ENCODE peak calls at places on chromosomes 4 and X, in five cellular contexts. Y is K562, U is GM12878, E is HepG2, X is SK-N-SH. S is an unnamed sample.

GRCh38 chr4:40986375-40986774 is 228.0 kb downstream of the APBB2 start:
- DNase-seq in Y (no peak), U (no peak), E (no peak), X (no peak), S (no peak)

GRCh38 chr4:6701371-6701770 is 7.7 kb downstream of the S100P start:
- DNase-seq in Y (peak), U (no peak), E (peak), X (no peak), S (no peak)

GRCh38 chr4:161564230-161564834 is 599.5 kb downstream of the FSTL5 start:
- DNase-seq in Y (no peak), U (no peak), E (no peak), X (no peak), S (no peak)

GRCh38 chrX:130330706-130331105 is 9.0 kb upstream of the SLC25A14 start:
- DNase-seq in Y (peak), U (peak), E (peak), X (peak), S (peak)

GRCh38 chr4:181957088-181957487 is 286.1 kb upstream of the TENM3 start:
- DNase-seq in Y (no peak), U (no peak), E (no peak), X (no peak), S (no peak)

GRCh38 chrX:40154229-40154852 is 56.6 kb upstream of the BCOR start:
- DNase-seq in Y (peak), U (no peak), E (peak), X (peak), S (no peak)

GRCh38 chr4:122710434-122711308 is 21.8 kb upstream of the BBS12 start:
- DNase-seq in Y (no peak), U (no peak), E (no peak), X (no peak), S (no peak)

GRCh38 chr4:111323916-111324315 is 701.0 kb upstream of the PITX2 start:
- DNase-seq in Y (no peak), U (no peak), E (no peak), X (no peak), S (no peak)

GRCh38 chr4:140790765-140791164 is 34.6 kb upstream of the TBC1D9 start:
- DNase-seq in Y (no peak), U (peak), E (no peak), X (no peak), S (no peak)

GRCh38 chrX:20461576-20461975 is 194.9 kb upstream of the RPS6KA3 start:
- DNase-seq in Y (no peak), U (no peak), E (no peak), X (no peak), S (no peak)

GRCh38 chrX:9352683-9353430 is 112.0 kb upstream of the TBL1X start:
- DNase-seq in Y (peak), U (peak), E (peak), X (no peak), S (no peak)

GRCh38 chr4:80229590-80229989 is 32.3 kb downstream of the PRDM8 start:
- DNase-seq in Y (no peak), U (peak), E (no peak), X (no peak), S (no peak)

GRCh38 chrX:129706395-129707072 is 32.2 kb upstream of the XPNPEP2 start:
- DNase-seq in Y (no peak), U (no peak), E (no peak), X (peak), S (no peak)

GRCh38 chr4:22385615-22386014 is 130.3 kb downstream of the ADGRA3 start:
- DNase-seq in Y (no peak), U (no peak), E (no peak), X (no peak), S (peak)

GRCh38 chrX:139423186-139423585 is 107.4 kb upstream of the F9 start:
- DNase-seq in Y (no peak), U (no peak), E (no peak), X (no peak), S (no peak)

DNA sequence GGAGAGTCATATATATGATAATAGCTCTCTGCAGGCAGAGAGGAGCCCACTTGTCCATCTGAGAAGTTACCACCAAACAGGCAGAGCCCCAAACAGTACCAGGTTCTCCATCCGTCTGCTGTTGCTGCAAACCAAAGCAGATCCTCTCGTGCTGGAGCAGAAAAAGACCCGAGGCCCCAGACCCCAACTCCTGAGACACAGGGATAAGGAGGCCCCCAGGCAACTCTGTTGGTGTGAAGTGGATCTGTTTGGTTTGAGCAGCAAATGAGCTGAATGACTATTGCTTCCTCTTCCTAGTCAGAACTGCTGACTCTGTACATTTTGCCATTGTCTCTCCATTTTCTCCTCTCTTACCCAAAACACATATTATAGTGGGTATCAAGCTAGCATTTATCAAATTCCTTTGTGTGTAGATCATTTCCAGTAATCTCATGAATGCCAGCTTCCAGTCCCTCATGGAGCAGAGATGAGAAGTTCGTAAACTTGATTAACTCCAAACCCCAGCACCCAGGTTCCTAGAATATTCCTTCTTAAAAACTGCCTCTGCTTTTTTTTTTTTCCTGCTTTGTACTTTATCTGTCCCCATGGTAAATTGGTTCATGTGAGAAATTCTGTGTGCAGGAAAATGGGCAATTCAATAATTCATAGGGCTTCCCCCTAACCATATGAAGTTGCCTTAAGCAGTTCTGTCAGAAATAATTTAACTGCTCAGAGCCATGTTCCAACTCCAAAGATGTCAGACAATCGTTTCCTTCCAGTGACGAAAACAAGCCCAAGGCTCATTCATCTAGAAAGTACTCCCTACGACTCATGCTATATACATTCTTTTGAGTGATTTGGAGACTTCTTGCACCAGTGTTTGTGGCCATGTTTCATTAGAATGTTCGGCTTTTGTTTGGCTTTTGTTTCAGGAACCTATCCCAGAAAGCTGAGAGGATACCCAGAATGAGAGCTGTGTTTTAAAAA is 98.6 kb upstream of the ATXN3L start:
- DNase-seq in Y (no peak), U (no peak), E (no peak), X (no peak), S (no peak)
- H2AFZ ChIP-seq in Y (no peak), U (peak), E (no peak), X (peak), S (no peak)

GRCh38 chr4:146650034-146650433 is 11.3 kb downstream of the POU4F2 start:
- DNase-seq in Y (no peak), U (no peak), E (no peak), X (no peak), S (no peak)

GRCh38 chr4:146649232-146649631 is 10.5 kb downstream of the POU4F2 start:
- DNase-seq in Y (no peak), U (no peak), E (no peak), X (no peak), S (no peak)

GRCh38 chr4:146654648-146654975 is 15.9 kb downstream of the POU4F2 start:
- DNase-seq in Y (no peak), U (no peak), E (no peak), X (no peak), S (no peak)

DNA sequence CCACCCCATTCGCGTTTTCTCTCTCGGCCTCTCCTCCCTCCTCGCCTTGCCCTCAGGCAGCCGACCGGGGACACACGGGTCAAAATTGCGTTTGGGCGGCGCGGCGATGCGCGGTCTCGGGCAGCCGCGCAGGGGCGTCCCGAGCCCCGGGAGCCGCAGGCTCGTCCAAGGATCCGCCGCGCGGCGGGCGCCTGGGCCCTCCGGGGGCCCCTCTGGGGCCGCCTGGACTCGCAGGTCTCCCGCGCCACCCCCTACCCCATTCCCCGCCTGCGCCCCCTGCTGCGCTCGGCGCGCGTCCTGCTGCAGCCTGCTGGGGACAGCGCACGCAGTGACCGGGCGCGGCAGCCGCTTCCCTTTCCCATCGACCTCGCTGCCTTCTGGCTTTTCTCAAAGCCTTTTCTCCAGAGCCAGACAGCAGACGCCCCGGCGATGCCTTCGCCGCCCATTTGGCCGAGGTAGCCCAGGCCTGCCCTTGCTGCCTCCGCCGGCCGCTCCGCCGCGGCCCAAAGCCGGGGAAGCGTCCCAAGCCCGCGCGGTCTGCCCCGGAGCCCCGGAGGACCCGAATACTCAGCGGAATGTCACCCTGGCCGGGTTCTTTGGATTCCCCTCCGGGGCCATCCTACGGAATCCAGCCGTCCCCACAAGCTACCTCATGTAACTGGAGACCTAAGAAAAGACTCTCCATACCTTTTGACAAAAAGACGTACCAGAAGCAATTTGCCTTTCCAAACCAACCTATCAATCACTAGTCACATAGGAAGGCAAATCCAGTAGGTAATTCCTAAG is 16.5 kb downstream of the POU4F2 start:
- DNase-seq in Y (no peak), U (no peak), E (no peak), X (peak), S (no peak)
- TF ChIP-seq ZBTB33 in Y (no peak), U (no peak), E (no peak), X (no peak), S (no peak)

DNA sequence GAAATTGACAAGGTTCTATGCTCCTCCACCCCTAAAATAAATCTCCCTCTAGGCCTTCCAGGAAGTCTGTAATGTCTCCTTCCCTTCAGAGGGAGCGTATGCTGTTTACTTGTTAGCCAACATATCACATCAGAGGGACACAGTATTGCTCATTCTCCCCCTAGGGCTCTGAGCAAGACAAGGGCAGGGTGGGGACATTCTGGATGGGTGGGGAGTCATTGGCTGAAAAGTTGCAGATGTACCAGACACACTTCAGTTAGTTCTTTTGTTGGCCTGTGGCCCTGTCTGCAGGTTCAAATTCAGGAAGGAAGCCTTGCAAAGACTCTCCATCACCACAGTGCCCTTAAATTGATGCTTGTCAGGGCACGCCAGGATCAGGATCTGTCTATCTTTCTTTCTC is 106.3 kb upstream of the TEX13D start:
- DNase-seq in Y (no peak), U (no peak), E (no peak), X (no peak), S (no peak)
- H2AFZ ChIP-seq in Y (no peak), U (no peak), E (no peak), X (no peak), S (no peak)

GRCh38 chr4:7814451-7814850 is 125.2 kb downstream of the AFAP1 start:
- DNase-seq in Y (no peak), U (no peak), E (no peak), X (no peak), S (no peak)

GRCh38 chr4:7812191-7812860 is 127.3 kb downstream of the AFAP1 start:
- DNase-seq in Y (no peak), U (no peak), E (no peak), X (no peak), S (no peak)

GRCh38 chr4:7812921-7813320 is 126.7 kb downstream of the AFAP1 start:
- DNase-seq in Y (no peak), U (no peak), E (no peak), X (no peak), S (no peak)

GRCh38 chr4:7815562-7815961 is 124.1 kb downstream of the AFAP1 start:
- DNase-seq in Y (no peak), U (no peak), E (no peak), X (no peak), S (no peak)

GRCh38 chr4:7813674-7814073 is 126.0 kb downstream of the AFAP1 start:
- DNase-seq in Y (no peak), U (no peak), E (peak), X (no peak), S (no peak)
- TF ChIP-seq ZBTB33 in Y (no peak), U (no peak), E (no peak), X (no peak), S (no peak)

GRCh38 chr4:119105605-119106004 is 30.0 kb upstream of the MYOZ2 start:
- DNase-seq in Y (no peak), U (no peak), E (no peak), X (no peak), S (no peak)

GRCh38 chr4:119110121-119110520 is 25.5 kb upstream of the MYOZ2 start:
- DNase-seq in Y (no peak), U (no peak), E (no peak), X (no peak), S (no peak)

GRCh38 chr4:119104644-119105273 is 30.9 kb upstream of the MYOZ2 start:
- DNase-seq in Y (no peak), U (no peak), E (no peak), X (no peak), S (no peak)

GRCh38 chr4:119103263-119103662 is 32.4 kb upstream of the MYOZ2 start:
- DNase-seq in Y (no peak), U (no peak), E (peak), X (no peak), S (peak)

DNA sequence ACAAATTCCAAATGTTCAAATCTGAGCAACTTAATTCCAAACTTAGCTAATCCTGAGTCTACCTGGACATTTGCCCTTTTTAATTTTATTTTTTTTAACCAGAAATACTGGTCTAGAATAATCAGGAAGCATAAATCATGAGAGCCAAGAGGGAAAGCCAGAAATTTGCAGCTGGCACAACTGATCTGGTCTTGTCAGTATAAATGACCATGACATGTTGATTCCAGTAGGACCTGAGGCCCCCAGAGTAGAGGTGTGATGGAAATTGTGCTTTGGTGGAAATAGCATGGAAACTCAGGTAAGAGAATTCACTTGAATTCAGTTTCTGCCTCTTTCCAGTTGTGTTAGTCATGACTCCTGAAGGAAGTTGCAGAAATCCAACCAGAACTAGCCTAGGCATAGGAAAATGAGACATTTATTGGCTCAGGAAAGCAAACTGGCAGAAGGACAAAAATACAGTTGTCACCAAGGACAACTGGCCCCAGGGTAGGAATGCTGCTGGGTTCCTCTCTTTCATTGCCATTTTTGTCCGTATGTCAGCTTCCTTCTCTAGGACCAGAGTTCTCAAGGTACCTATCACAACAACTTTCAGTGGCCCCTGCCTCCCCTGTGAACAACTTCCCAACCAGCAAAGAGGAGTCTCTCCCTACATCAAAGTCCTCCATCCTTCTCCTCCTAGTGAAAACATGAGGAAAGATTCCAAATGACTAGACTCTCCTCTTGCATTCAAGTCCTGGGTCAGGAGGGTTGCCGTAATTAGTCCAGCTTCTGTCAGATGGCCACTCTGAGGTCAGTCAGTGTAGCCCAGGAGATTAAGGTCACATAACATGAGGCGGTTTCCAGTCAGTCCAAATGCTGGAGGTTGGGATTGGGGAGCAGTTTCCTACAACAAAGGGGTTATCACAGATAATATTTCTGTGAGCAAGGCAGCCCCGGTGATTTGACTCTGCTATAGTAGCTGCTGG is 29.3 kb upstream of the MYOZ2 start:
- DNase-seq in Y (no peak), U (no peak), E (no peak), X (no peak), S (no peak)
- H2AFZ ChIP-seq in Y (no peak), U (no peak), E (no peak), X (peak), S (peak)